ENCODE peak calls at places on chromosome 13, in ten cellular contexts. Y, J, Q, L, U, X, F, E, B and I are unnamed samples.
A peak's percentile ranks its signal among the peaks of the same experiment; 100 is the strongest.

GRCh38 chr13:99157046-99157445 is 43.6 kb upstream of the UBAC2 start:
- DNase-seq in Y (no peak), J (no peak), Q (no peak), L (no peak), U (no peak), X (no peak), F (no peak), E (no peak), B (no peak), I (no peak)

GRCh38 chr13:78603240-78603947 is at the start of gene POU4F1:
- DNase-seq in Y (peak; percentile 72), J (peak; percentile 74), Q (peak; percentile 93), L (peak; percentile 69), U (no peak), X (no peak), F (peak; percentile 26), E (no peak), B (no peak), I (peak; percentile 62)

GRCh38 chr13:87498681-87499080 is 172.5 kb upstream of the SLITRK5 start:
- DNase-seq in Y (no peak), J (no peak), Q (no peak), L (no peak), U (no peak), X (no peak), F (no peak), E (no peak), B (no peak), I (no peak)

GRCh38 chr13:99813346-99814095 is 158.0 kb downstream of the ZIC5 start:
- DNase-seq in Y (peak; percentile 69), J (no peak), Q (no peak), L (no peak), U (no peak), X (no peak), F (no peak), E (no peak), B (no peak), I (no peak)

GRCh38 chr13:84497613-84498012 is 615.3 kb upstream of the SLITRK1 start:
- DNase-seq in Y (no peak), J (no peak), Q (no peak), L (no peak), U (no peak), X (no peak), F (no peak), E (no peak), B (no peak), I (no peak)

GRCh38 chr13:79393564-79394249 is 12.3 kb downstream of the RBM26 start:
- DNase-seq in Y (peak; percentile 86), J (no peak), Q (no peak), L (peak; percentile 24), U (no peak), X (no peak), F (no peak), E (peak; percentile 61), B (no peak), I (peak; percentile 33)

GRCh38 chr13:102609696-102610095 is 12.9 kb downstream of the TPP2 start:
- DNase-seq in Y (no peak), J (no peak), Q (no peak), L (no peak), U (no peak), X (no peak), F (no peak), E (peak; percentile 14), B (no peak), I (no peak)

GRCh38 chr13:34555988-34556387 is 386.1 kb upstream of the NBEA start:
- DNase-seq in Y (no peak), J (no peak), Q (no peak), L (no peak), U (no peak), X (no peak), F (no peak), E (no peak), B (no peak), I (no peak)

GRCh38 chr13:102325321-102325720 is 76.5 kb downstream of the FGF14 start:
- DNase-seq in Y (no peak), J (no peak), Q (no peak), L (no peak), U (no peak), X (no peak), F (no peak), E (no peak), B (no peak), I (no peak)

GRCh38 chr13:114099191-114099590 is 33.2 kb downstream of the RASA3 start:
- DNase-seq in Y (peak; percentile 58), J (peak; percentile 75), Q (peak; percentile 86), L (peak; percentile 60), U (no peak), X (no peak), F (no peak), E (no peak), B (peak; percentile 70), I (peak; percentile 47)

GRCh38 chr13:43687038-43687437 is 99.7 kb downstream of the ENOX1 start:
- DNase-seq in Y (no peak), J (no peak), Q (no peak), L (no peak), U (no peak), X (no peak), F (no peak), E (no peak), B (no peak), I (no peak)

GRCh38 chr13:41827507-41828213 is 133.2 kb downstream of the VWA8 start:
- DNase-seq in Y (no peak), J (no peak), Q (no peak), L (no peak), U (no peak), X (peak; percentile 42), F (no peak), E (no peak), B (peak; percentile 75), I (no peak)

GRCh38 chr13:57627663-57628062 is 3.9 kb upstream of the PCDH17 start:
- DNase-seq in Y (no peak), J (no peak), Q (no peak), L (no peak), U (no peak), X (no peak), F (no peak), E (no peak), B (no peak), I (no peak)

GRCh38 chr13:100069278-100069677 is 19.6 kb upstream of the PCCA start:
- DNase-seq in Y (no peak), J (no peak), Q (no peak), L (no peak), U (no peak), X (no peak), F (no peak), E (no peak), B (no peak), I (no peak)

GRCh38 chr13:45209229-45209628 is 8.4 kb upstream of the KCTD4 start:
- DNase-seq in Y (no peak), J (no peak), Q (no peak), L (no peak), U (no peak), X (no peak), F (no peak), E (no peak), B (no peak), I (no peak)

GRCh38 chr13:41897126-41897525 is 63.8 kb downstream of the VWA8 start:
- DNase-seq in Y (no peak), J (no peak), Q (no peak), L (no peak), U (no peak), X (no peak), F (no peak), E (no peak), B (no peak), I (no peak)

GRCh38 chr13:77300176-77301141 is 26.4 kb downstream of the MYCBP2 start:
- DNase-seq in Y (peak; percentile 42), J (no peak), Q (no peak), L (no peak), U (no peak), X (no peak), F (no peak), E (no peak), B (peak; percentile 39), I (no peak)

GRCh38 chr13:110238795-110239194 is 68.2 kb downstream of the COL4A1 start:
- DNase-seq in Y (no peak), J (no peak), Q (no peak), L (no peak), U (no peak), X (no peak), F (no peak), E (no peak), B (no peak), I (no peak)

GRCh38 chr13:110236431-110236830 is 70.5 kb downstream of the COL4A1 start:
- DNase-seq in Y (no peak), J (no peak), Q (no peak), L (no peak), U (no peak), X (no peak), F (no peak), E (no peak), B (no peak), I (no peak)

GRCh38 chr13:110240352-110240751 is 66.6 kb downstream of the COL4A1 start:
- DNase-seq in Y (no peak), J (no peak), Q (no peak), L (no peak), U (no peak), X (no peak), F (no peak), E (no peak), B (no peak), I (no peak)

GRCh38 chr13:110236831-110237261 is 70.1 kb downstream of the COL4A1 start:
- DNase-seq in Y (no peak), J (no peak), Q (no peak), L (no peak), U (no peak), X (no peak), F (no peak), E (no peak), B (no peak), I (no peak)

GRCh38 chr13:110237895-110238294 is 69.1 kb downstream of the COL4A1 start:
- DNase-seq in Y (no peak), J (no peak), Q (no peak), L (no peak), U (no peak), X (no peak), F (no peak), E (no peak), B (no peak), I (no peak)
- H3K27ac ChIP-seq in Y (peak overlapping the region; percentile 64), J (no peak overlapping the region), Q (no peak overlapping the region), L (peak overlapping the region; percentile 84), U (no peak overlapping the region), X (no peak overlapping the region), F (no peak overlapping the region), E (no peak overlapping the region), B (no peak overlapping the region), I (peak overlapping the region; percentile 24)

GRCh38 chr13:24074687-24075086 is 85.8 kb upstream of the SPATA13 start:
- DNase-seq in Y (no peak), J (no peak), Q (no peak), L (no peak), U (no peak), X (no peak), F (no peak), E (no peak), B (no peak), I (peak; percentile 57)
- H3K27ac ChIP-seq in Y (no peak overlapping the region), J (peak overlapping the region; percentile 85), Q (no peak overlapping the region), L (peak overlapping the region; percentile 4), U (no peak overlapping the region), X (no peak overlapping the region), F (no peak overlapping the region), E (no peak overlapping the region), B (no peak overlapping the region), I (no peak overlapping the region)

GRCh38 chr13:32955881-32956594 is 60.2 kb upstream of the KL start:
- DNase-seq in Y (no peak), J (no peak), Q (no peak), L (no peak), U (no peak), X (no peak), F (no peak), E (no peak), B (no peak), I (no peak)
- H3K27ac ChIP-seq in Y (no peak overlapping the region), J (no peak overlapping the region), Q (no peak overlapping the region), L (no peak overlapping the region), U (no peak overlapping the region), X (no peak overlapping the region), F (no peak overlapping the region), E (no peak overlapping the region), B (no peak overlapping the region), I (no peak overlapping the region)

GRCh38 chr13:94933230-94933751 is 220.9 kb upstream of the SOX21 start:
- DNase-seq in Y (no peak), J (no peak), Q (no peak), L (no peak), U (no peak), X (no peak), F (no peak), E (no peak), B (no peak), I (no peak)
- H3K27ac ChIP-seq in Y (no peak overlapping the region), J (no peak overlapping the region), Q (no peak overlapping the region), L (no peak overlapping the region), U (no peak overlapping the region), X (no peak overlapping the region), F (no peak overlapping the region), E (no peak overlapping the region), B (no peak overlapping the region), I (no peak overlapping the region)